ENCODE peak calls at places on chromosomes 16 and 17, in six cellular contexts. O is body of pancreas, K is upper lobe of left lung, M is CD14-positive monocyte, D is posterior vena cava, S is aorta. X is an unnamed sample.

GRCh38 chr16:27461483-27462171 is 59.7 kb downstream of the IL21R start:
- DNase-seq in D (peak; percentile 79), K (no peak), M (no peak), S (peak; percentile 57), O (no peak), X (no peak)

GRCh38 chr16:24036614-24037013 is 200.8 kb downstream of the PRKCB start:
- DNase-seq in K (no peak), S (no peak), M (no peak), O (peak; percentile 18), D (no peak), X (peak; percentile 65)

GRCh38 chr17:63356275-63356905 is 89.7 kb downstream of the CYB561 start:
- DNase-seq in K (no peak), M (no peak), D (no peak), O (no peak), S (no peak), X (peak; percentile 62)

GRCh38 chr17:37708008-37708615 is 36.7 kb downstream of the HNF1B start:
- DNase-seq in K (no peak), D (no peak), M (no peak), O (peak; percentile 75), S (no peak), X (no peak)

GRCh38 chr16:51569204-51569911 is 418.3 kb upstream of the SALL1 start:
- DNase-seq in M (no peak), K (no peak), S (no peak), O (no peak), D (no peak), X (no peak)

GRCh38 chr16:85390511-85391174 is 222.5 kb upstream of the GSE1 start:
- DNase-seq in S (peak; percentile 95), D (peak; percentile 96), M (peak; percentile 29), K (peak; percentile 90), O (peak; percentile 59), X (peak; percentile 86)

GRCh38 chr16:48636521-48636920 is 26.5 kb upstream of the N4BP1 start:
- DNase-seq in K (no peak), M (no peak), S (no peak), D (no peak), O (no peak), X (peak; percentile 9)

GRCh38 chr16:63129411-63130125 is 1093.3 kb upstream of the CDH8 start:
- DNase-seq in S (no peak), M (no peak), D (no peak), O (no peak), K (peak; percentile 68), X (no peak)

GRCh38 chr17:76736349-76737081 is 616 bp downstream of the SRSF2 start:
- DNase-seq in S (peak; percentile 93), D (peak; percentile 95), O (peak; percentile 81), K (peak; percentile 96), M (peak; percentile 74), X (peak; percentile 75)

X was measured in SJSA1.